ENCODE peak calls at places on chromosome 12, in five cellular contexts. R is PC-3, Z is HCT116, A is GM23248, X is hepatocyte. D is an unnamed sample. For H3K9me2, the result is how much of the 10 kb centered on the place peaks cover.

GRCh38 chr12:40106202-40106533 is 287 bp upstream of the SLC2A13 start:
- DNase-seq in Z (no peak), X (no peak), A (no peak), R (no peak), D (no peak)

GRCh38 chr12:57630891-57631433 is 2.0 kb downstream of the B4GALNT1 start:
- DNase-seq in Z (no peak), R (no peak), A (no peak), X (no peak), D (peak)

GRCh38 chr12:122841544-122842321 is 6.5 kb downstream of the HIP1R start:
- DNase-seq in R (peak), Z (peak), A (peak), X (peak), D (peak)

GRCh38 chr12:48078901-48079300 is 27.0 kb downstream of the SENP1 start:
- DNase-seq in A (peak), R (no peak), X (no peak), Z (no peak), D (no peak)

GRCh38 chr12:106994579-106995220 is 7.8 kb upstream of the MTERF2 start:
- DNase-seq in A (peak), X (no peak), Z (no peak), R (no peak), D (no peak)

GRCh38 chr12:44405267-44405666 is 470.8 kb downstream of the NELL2 start:
- DNase-seq in X (no peak), R (no peak), A (no peak), Z (no peak), D (no peak)

GRCh38 chr12:116773276-116773731 is 35.2 kb downstream of the RNFT2 start:
- DNase-seq in Z (peak), X (no peak), R (peak), A (peak), D (no peak)

GRCh38 chr12:109923481-109924245 is 23.6 kb downstream of the TCHP start:
- DNase-seq in R (no peak), Z (no peak), X (no peak), A (no peak), D (no peak)

GRCh38 chr12:79512068-79512467 is 178.7 kb downstream of the PAWR start:
- DNase-seq in A (no peak), X (no peak), R (peak), Z (no peak), D (no peak)

GRCh38 chr12:132185698-132186097 is 41.4 kb downstream of the NOC4L start:
- DNase-seq in A (no peak), Z (no peak), R (no peak), X (no peak), D (no peak)

GRCh38 chr12:5807090-5807414 is 138.0 kb downstream of the ANO2 start:
- DNase-seq in Z (peak), A (no peak), R (peak), X (no peak), D (no peak)

GRCh38 chr12:77521458-77522115 is 309.1 kb upstream of the NAV3 start:
- DNase-seq in X (no peak), A (peak), R (no peak), Z (no peak), D (no peak)

GRCh38 chr12:130073721-130074120 is 88.5 kb upstream of the FZD10 start:
- DNase-seq in X (no peak), R (no peak), Z (no peak), A (no peak), D (no peak)

GRCh38 chr12:103877288-103877687 is 36.3 kb upstream of the NT5DC3 start:
- DNase-seq in X (no peak), R (no peak), Z (no peak), A (no peak), D (no peak)

GRCh38 chr12:31728289-31728916 is 418 bp downstream of the AMN1 start:
- DNase-seq in Z (no peak), X (peak), R (no peak), A (peak), D (peak)

GRCh38 chr12:124769166-124769530 is 94.5 kb downstream of the SCARB1 start:
- DNase-seq in R (no peak), Z (no peak), A (peak), X (no peak), D (no peak)

GRCh38 chr12:3972576-3972975 is 99.4 kb upstream of the PARP11 start:
- DNase-seq in Z (no peak), R (no peak), X (no peak), A (no peak), D (no peak)

GRCh38 chr12:68971404-68971803 is 38.4 kb upstream of the CPM start:
- DNase-seq in X (no peak), Z (no peak), A (peak), R (peak), D (no peak)

GRCh38 chr12:92557422-92557724 is 145.4 kb upstream of the PLEKHG7 start:
- DNase-seq in Z (no peak), A (no peak), X (no peak), R (no peak), D (no peak)

GRCh38 chr12:92488735-92489134 is 214.1 kb upstream of the PLEKHG7 start:
- DNase-seq in R (no peak), Z (no peak), X (no peak), A (no peak), D (no peak)

GRCh38 chr12:84689638-84690037 is 223.0 kb downstream of the SLC6A15 start:
- DNase-seq in Z (no peak), R (no peak), A (no peak), X (peak), D (no peak)

GRCh38 chr12:19572920-19573558 is 133.7 kb downstream of the AEBP2 start:
- DNase-seq in Z (peak), R (peak), A (peak), X (peak), D (peak)

GRCh38 chr12:112978163-112979081 is at the start of gene OAS2:
- DNase-seq in R (peak), A (peak), X (no peak), Z (no peak), D (no peak)

GRCh38 chr12:122866950-122867607 is 28.8 kb downstream of the VPS37B start:
- DNase-seq in Z (no peak), A (no peak), R (no peak), X (no peak), D (peak)

GRCh38 chr12:67472551-67472950 is 176.0 kb upstream of the DYRK2 start:
- DNase-seq in X (peak), R (no peak), A (peak), Z (no peak), D (no peak)

GRCh38 chr12:98416845-98417244 is 98.5 kb upstream of the TMPO start:
- DNase-seq in A (peak), Z (no peak), X (no peak), R (peak), D (peak)

GRCh38 chr12:128813392-128813791 is 10.4 kb downstream of the SLC15A4 start:
- DNase-seq in X (no peak), Z (no peak), A (peak), R (no peak), D (no peak)

GRCh38 chr12:13288937-13289643 is 92.6 kb downstream of the EMP1 start:
- DNase-seq in X (no peak), A (peak), R (no peak), Z (no peak), D (no peak)

GRCh38 chr12:123748661-123749060 is 13.4 kb upstream of the DNAH10 start:
- DNase-seq in Z (no peak), X (no peak), R (peak), A (peak), D (no peak)

GRCh38 chr12:22255097-22255496 is 79.4 kb downstream of the ST8SIA1 start:
- DNase-seq in R (no peak), Z (no peak), A (peak), X (peak), D (no peak)

GRCh38 chr12:98446716-98447115 is 68.7 kb upstream of the TMPO start:
- DNase-seq in Z (no peak), R (no peak), X (no peak), A (peak), D (no peak)

GRCh38 chr12:34346372-34347034 is 324.2 kb downstream of the ALG10 start:
- DNase-seq in R (peak), X (no peak), Z (no peak), A (no peak), D (no peak)

GRCh38 chr12:39378346-39378745 is 64.6 kb downstream of the KIF21A start:
- DNase-seq in A (no peak), Z (no peak), X (no peak), R (no peak), D (no peak)

GRCh38 chr12:27970981-27971489 is 1.5 kb downstream of the PTHLH start:
- DNase-seq in A (peak), X (peak), Z (no peak), R (peak), D (peak)

GRCh38 chr12:123094349-123095073 is 56.4 kb downstream of the PITPNM2 start:
- DNase-seq in A (peak), R (peak), Z (peak), X (peak), D (no peak)

GRCh38 chr12:104498211-104498801 is 41.6 kb downstream of the CHST11 start:
- DNase-seq in R (no peak), A (no peak), X (no peak), Z (peak), D (no peak)

GRCh38 chr12:49091836-49092085 is 2.8 kb downstream of the DHH start:
- DNase-seq in A (no peak), X (no peak), Z (no peak), R (no peak), D (no peak)

GRCh38 chr12:47413806-47414205 is 292.0 kb downstream of the RPAP3 start:
- DNase-seq in A (peak), X (peak), Z (no peak), R (no peak), D (no peak)

DNA sequence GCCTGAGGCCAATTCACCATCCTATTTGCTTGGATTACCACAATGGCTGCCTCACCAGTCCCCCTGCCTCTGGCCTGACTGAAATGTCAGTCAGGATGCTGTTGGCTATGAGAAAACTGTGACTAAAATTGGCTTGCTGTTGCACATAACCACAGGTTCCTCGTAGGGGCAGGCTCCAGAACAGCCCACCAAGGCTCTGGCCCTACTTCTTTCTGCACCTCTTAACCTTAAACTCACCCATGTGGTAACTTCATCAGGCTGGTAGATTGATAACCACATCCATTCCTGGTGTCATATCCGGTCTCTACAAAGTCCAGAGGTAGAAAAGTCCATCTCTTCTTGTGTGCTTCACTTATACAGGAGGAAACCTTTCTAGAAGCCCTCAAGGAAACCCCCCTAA is 172.4 kb upstream of the PLXNC1 start:
- DNase-seq in R (no peak), A (no peak), X (no peak), Z (no peak), D (no peak)
- H3K9me2 ChIP-seq in R (under half), A (under half), X (under half), Z (under half), D (under half)

GRCh38 chr12:7015555-7016370 is 2.5 kb downstream of the LPCAT3 start:
- DNase-seq in A (no peak), Z (no peak), R (no peak), X (no peak), D (no peak)

GRCh38 chr12:7009512-7009911 is 8.8 kb downstream of the LPCAT3 start:
- DNase-seq in A (no peak), R (no peak), X (no peak), Z (no peak), D (no peak)

GRCh38 chr12:7016958-7017571 is 1.2 kb downstream of the LPCAT3 start:
- DNase-seq in X (no peak), Z (no peak), A (no peak), R (no peak), D (no peak)

GRCh38 chr12:7012024-7012607 is 6.2 kb downstream of the LPCAT3 start:
- DNase-seq in X (no peak), R (no peak), Z (no peak), A (no peak), D (no peak)

DNA sequence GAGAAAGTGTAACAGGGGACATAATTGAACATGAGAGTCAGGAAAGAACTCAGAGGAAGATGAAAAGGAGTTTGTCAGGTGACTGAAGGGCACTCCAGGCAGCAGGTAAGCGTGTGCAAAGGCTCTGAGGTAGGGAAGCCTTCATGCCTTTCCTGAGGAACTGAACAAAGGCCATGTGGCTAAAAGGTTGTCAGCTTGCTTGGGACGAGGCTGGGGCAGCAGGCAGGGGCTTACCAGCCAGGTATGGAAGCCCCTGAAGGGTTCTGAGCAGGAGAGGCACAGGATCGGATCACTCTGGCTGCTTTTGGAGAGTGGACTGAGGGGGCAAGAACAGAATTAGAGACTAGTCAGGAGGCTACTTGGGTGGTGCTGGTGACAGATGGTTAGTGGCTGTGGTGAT is 5.2 kb downstream of the LPCAT3 start:
- DNase-seq in A (no peak), Z (no peak), X (no peak), R (no peak), D (no peak)
- H3K9me2 ChIP-seq in A (under half), Z (under half), X (under half), R (under half), D (under half)

GRCh38 chr12:26878661-26879119 is 45.7 kb upstream of the ITPR2 start:
- DNase-seq in X (peak), R (no peak), Z (no peak), A (no peak), D (peak)
- H3K9me2 ChIP-seq in X (under half), R (under half), Z (under half), A (under half), D (under half)

DNA sequence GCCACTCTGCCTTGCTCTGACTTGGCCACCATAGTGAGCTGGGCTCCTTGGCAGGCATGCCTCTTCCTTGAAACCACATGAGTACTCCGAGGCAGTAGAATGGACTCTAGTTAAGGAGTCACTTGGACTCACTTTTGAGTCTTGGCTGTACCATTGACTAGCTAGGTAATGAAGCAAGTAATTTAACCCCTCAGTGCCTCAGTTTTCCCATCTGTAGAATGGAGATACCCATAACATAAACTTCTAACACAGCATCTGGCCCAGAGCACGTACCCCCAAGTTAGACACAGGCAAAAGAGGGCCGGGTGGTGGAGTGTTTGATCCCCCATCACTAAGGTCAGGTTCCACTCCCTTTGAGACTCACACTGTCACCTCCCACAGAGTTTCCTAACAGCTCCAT is 8.3 kb downstream of the KRT77 start:
- DNase-seq in R (no peak), A (no peak), Z (no peak), X (no peak), D (no peak)
- H3K9me2 ChIP-seq in R (under half), A (under half), Z (under half), X (under half), D (under half)

DNA sequence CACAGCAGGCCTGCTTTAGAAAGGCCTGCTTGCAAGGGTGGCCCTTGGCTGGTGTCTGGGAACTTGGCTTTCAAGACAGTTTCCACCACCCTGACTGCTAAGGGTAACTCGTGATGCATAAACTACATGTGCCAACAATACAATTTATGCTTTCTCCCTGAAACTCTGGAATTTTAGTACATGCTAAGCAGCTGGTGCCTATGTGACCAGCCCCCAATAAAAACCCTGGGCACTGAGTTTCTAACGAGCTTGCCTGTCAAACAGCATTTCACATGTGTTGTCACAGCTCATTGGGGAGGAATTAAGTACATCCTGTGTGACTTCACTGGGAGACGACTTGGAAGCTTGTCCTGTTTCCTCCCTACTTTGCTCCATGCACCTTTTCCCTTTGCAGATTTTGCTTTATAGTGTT is 133.1 kb downstream of the SLC5A8 start:
- DNase-seq in X (no peak), Z (no peak), R (no peak), A (peak), D (no peak)
- H3K9me2 ChIP-seq in X (under half), Z (under half), R (under half), A (under half), D (under half)

DNA sequence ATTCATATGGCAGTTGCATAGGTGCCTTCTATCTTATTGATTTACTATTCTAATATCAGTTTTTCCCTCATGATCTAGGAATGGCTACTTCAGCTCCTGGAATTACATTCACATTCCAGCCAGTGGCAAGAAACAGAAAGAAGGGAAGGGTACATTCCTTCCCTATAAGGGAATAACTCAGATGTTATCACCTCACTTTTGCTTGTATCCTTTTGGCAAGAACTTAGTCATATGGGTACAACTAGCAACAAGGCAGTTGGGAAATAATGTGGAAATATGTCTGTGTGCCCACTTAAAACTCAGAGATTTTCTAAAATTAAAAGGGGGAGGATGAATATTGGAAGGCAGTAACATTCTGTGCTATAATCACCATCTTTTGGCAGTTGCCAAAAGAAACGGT is 85.5 kb downstream of the MSRB3 start:
- DNase-seq in X (no peak), Z (no peak), R (no peak), A (peak), D (no peak)
- H3K9me2 ChIP-seq in X (under half), Z (under half), R (under half), A (under half), D (under half)

GRCh38 chr12:42571327-42572009 is 18.1 kb downstream of the PRICKLE1 start:
- DNase-seq in A (no peak), Z (no peak), X (no peak), R (no peak), D (no peak)
- H3K9me2 ChIP-seq in A (under half), Z (under half), X (under half), R (under half), D (under half)

GRCh38 chr12:61524851-61525250 is 735.4 kb upstream of the USP15 start:
- DNase-seq in R (no peak), X (no peak), Z (no peak), A (no peak), D (no peak)
- H3K9me2 ChIP-seq in R (under half), X (under half), Z (under half), A (under half), D (under half)